ENCODE peak calls at places on chromosomes 6 and 20, in ten cellular contexts. E is HFFc6; Q is GDM1; T is stimulated activated CD8-positive, alpha-beta memory T cell treated with anti-CD3 and anti-CD28 coated beads, Interleukin-15, amount 100 ng/mL, for 24 hours; M is amniotic epithelial cell; B is SW 1271; X is RWPE1; L is fibroblast of the aortic adventitia; D is endothelial cell of umbilical vein; N is BE2C. A is an unnamed sample.

GRCh38 chr6:150713876-150714275 is 114.2 kb downstream of the PLEKHG1 start:
- DNase-seq in E (no peak), Q (no peak), T (no peak), M (no peak), B (no peak), X (no peak), L (peak), D (no peak), N (no peak), A (no peak)

GRCh38 chr6:26347699-26348098 is 17.3 kb upstream of the BTN3A2 start:
- DNase-seq in E (no peak), Q (no peak), T (no peak), M (no peak), B (no peak), X (no peak), L (no peak), D (no peak), N (no peak), A (no peak)

GRCh38 chr6:155126727-155127439 is 131.8 kb downstream of the TIAM2 start:
- DNase-seq in E (peak), Q (no peak), T (no peak), M (peak), B (peak), X (peak), L (peak), D (peak), N (no peak), A (peak)

GRCh38 chr6:38063973-38064372 is 244.4 kb downstream of the ZFAND3 start:
- DNase-seq in E (no peak), Q (no peak), T (no peak), M (no peak), B (no peak), X (no peak), L (no peak), D (no peak), N (no peak), A (no peak)

GRCh38 chr6:7148100-7148822 is 40.5 kb downstream of the RREB1 start:
- DNase-seq in E (peak), Q (no peak), T (no peak), M (peak), B (no peak), X (peak), L (peak), D (no peak), N (no peak), A (no peak)

GRCh38 chr6:107493158-107494057 is 3.5 kb downstream of the SOBP start:
- DNase-seq in E (no peak), Q (no peak), T (no peak), M (no peak), B (no peak), X (no peak), L (peak), D (peak), N (no peak), A (no peak)

GRCh38 chr20:53739799-53740785 is 146.5 kb upstream of the ZNF217 start:
- DNase-seq in E (no peak), Q (no peak), T (no peak), M (peak), B (no peak), X (no peak), L (no peak), D (no peak), N (no peak), A (no peak)

GRCh38 chr20:40803381-40803780 is 114.3 kb upstream of the MAFB start:
- DNase-seq in E (no peak), Q (no peak), T (no peak), M (no peak), B (no peak), X (no peak), L (no peak), D (no peak), N (no peak), A (peak)

GRCh38 chr20:24451428-24451827 is 18.0 kb upstream of the SYNDIG1 start:
- DNase-seq in E (no peak), Q (no peak), T (no peak), M (no peak), B (no peak), X (no peak), L (no peak), D (no peak), N (no peak), A (no peak)

GRCh38 chr20:2707353-2708072 is 14.9 kb downstream of the EBF4 start:
- DNase-seq in E (no peak), Q (no peak), T (no peak), M (no peak), B (no peak), X (no peak), L (no peak), D (no peak), N (peak), A (no peak)

GRCh38 chr20:41411458-41411857 is 44.8 kb upstream of the EMILIN3 start:
- DNase-seq in E (peak), Q (no peak), T (no peak), M (peak), B (peak), X (peak), L (peak), D (peak), N (no peak), A (no peak)

GRCh38 chr20:57651977-57652864 is 32.0 kb upstream of the ZBP1 start:
- DNase-seq in E (no peak), Q (no peak), T (no peak), M (no peak), B (no peak), X (no peak), L (no peak), D (no peak), N (no peak), A (no peak)

GRCh38 chr6:34148864-34149810 is 3.2 kb upstream of the GRM4 start:
- DNase-seq in E (no peak), Q (no peak), T (no peak), M (no peak), B (no peak), X (no peak), L (no peak), D (no peak), N (no peak), A (peak)

GRCh38 chr6:97473979-97474378 is 191.0 kb upstream of the MMS22L start:
- DNase-seq in E (no peak), Q (no peak), T (no peak), M (no peak), B (no peak), X (no peak), L (no peak), D (no peak), N (no peak), A (no peak)

GRCh38 chr6:63899550-63899949 is 263.9 kb downstream of the PHF3 start:
- DNase-seq in E (peak), Q (no peak), T (no peak), M (peak), B (no peak), X (peak), L (peak), D (no peak), N (no peak), A (no peak)

GRCh38 chr6:33160728-33161323 is 31.4 kb downstream of the COL11A2 start:
- DNase-seq in E (peak), Q (peak), T (no peak), M (peak), B (peak), X (peak), L (peak), D (peak), N (no peak), A (peak)

GRCh38 chr20:5668529-5668868 is 81.7 kb upstream of the SHLD1 start:
- DNase-seq in E (no peak), Q (no peak), T (no peak), M (no peak), B (no peak), X (peak), L (no peak), D (no peak), N (no peak), A (no peak)

GRCh38 chr20:50625986-50626677 is 65.2 kb downstream of the RIPOR3 start:
- DNase-seq in E (peak), Q (no peak), T (no peak), M (peak), B (no peak), X (no peak), L (peak), D (no peak), N (peak), A (peak)

GRCh38 chr20:16098890-16099639 is 474.2 kb downstream of the KIF16B start:
- DNase-seq in E (no peak), Q (no peak), T (no peak), M (no peak), B (no peak), X (no peak), L (no peak), D (no peak), N (no peak), A (no peak)

GRCh38 chr6:15793288-15793687 is 130.5 kb upstream of the DTNBP1 start:
- DNase-seq in E (peak), Q (no peak), T (no peak), M (peak), B (peak), X (peak), L (peak), D (no peak), N (no peak), A (no peak)

GRCh38 chr6:4677751-4678065 is 98.5 kb upstream of the CDYL start:
- DNase-seq in E (no peak), Q (no peak), T (no peak), M (no peak), B (no peak), X (no peak), L (no peak), D (no peak), N (no peak), A (no peak)

GRCh38 chr20:54172856-54173652 is 732 bp downstream of the CYP24A1 start:
- DNase-seq in E (no peak), Q (no peak), T (no peak), M (no peak), B (no peak), X (no peak), L (no peak), D (no peak), N (no peak), A (peak)

GRCh38 chr20:2602046-2602735 is 50.2 kb upstream of the NOP56 start:
- DNase-seq in E (no peak), Q (no peak), T (no peak), M (no peak), B (no peak), X (peak), L (no peak), D (no peak), N (no peak), A (no peak)

GRCh38 chr6:108904731-108905130 is 56.5 kb downstream of the ARMC2 start:
- DNase-seq in E (no peak), Q (no peak), T (no peak), M (no peak), B (no peak), X (no peak), L (no peak), D (no peak), N (no peak), A (no peak)

GRCh38 chr6:37041521-37041920 is 36.1 kb downstream of the FGD2 start:
- DNase-seq in E (no peak), Q (no peak), T (no peak), M (no peak), B (no peak), X (no peak), L (no peak), D (no peak), N (no peak), A (no peak)

GRCh38 chr6:167998206-167998605 is 735 bp downstream of the KIF25 start:
- DNase-seq in E (no peak), Q (no peak), T (no peak), M (peak), B (no peak), X (no peak), L (peak), D (no peak), N (no peak), A (no peak)

GRCh38 chr20:6533828-6534388 is 233.6 kb upstream of the BMP2 start:
- DNase-seq in E (no peak), Q (no peak), T (no peak), M (peak), B (no peak), X (no peak), L (peak), D (no peak), N (no peak), A (no peak)

GRCh38 chr6:165697171-165697570 is 34.1 kb upstream of the PDE10A start:
- DNase-seq in E (no peak), Q (no peak), T (no peak), M (no peak), B (no peak), X (no peak), L (peak), D (peak), N (no peak), A (no peak)

GRCh38 chr6:150981095-150981494 is 115.6 kb downstream of the MTHFD1L start:
- DNase-seq in E (no peak), Q (no peak), T (no peak), M (no peak), B (no peak), X (no peak), L (no peak), D (peak), N (no peak), A (no peak)

GRCh38 chr6:159043236-159043635 is 1.6 kb downstream of the TAGAP start:
- DNase-seq in E (no peak), Q (no peak), T (no peak), M (peak), B (no peak), X (no peak), L (no peak), D (no peak), N (no peak), A (no peak)

GRCh38 chr6:135251416-135251815 is 70.3 kb downstream of the MYB start:
- DNase-seq in E (no peak), Q (no peak), T (no peak), M (no peak), B (no peak), X (no peak), L (no peak), D (no peak), N (no peak), A (no peak)

GRCh38 chr20:32165836-32166545 is 41.6 kb downstream of the PLAGL2 start:
- DNase-seq in E (no peak), Q (no peak), T (no peak), M (no peak), B (no peak), X (no peak), L (no peak), D (no peak), N (no peak), A (no peak)

GRCh38 chr20:63580796-63581461 is 6.9 kb upstream of the HELZ2 start:
- DNase-seq in E (peak), Q (peak), T (no peak), M (peak), B (peak), X (peak), L (peak), D (peak), N (peak), A (peak)

GRCh38 chr6:4664117-4664626 is 112.0 kb upstream of the CDYL start:
- DNase-seq in E (peak), Q (no peak), T (no peak), M (peak), B (no peak), X (no peak), L (peak), D (no peak), N (no peak), A (no peak)